ENCODE peak calls at places on chromosomes 6 and 20, in five cellular contexts. S is H1, J is NT2/D1, C is GM12878, V is HepG2. D is an unnamed sample.

GRCh38 chr6:159422041-159422984 is 253.1 kb downstream of the FNDC1 start:
- DNase-seq in S (no peak), J (no peak), C (no peak), V (no peak), D (no peak)

GRCh38 chr20:25252686-25253421 is 5.0 kb downstream of the PYGB start:
- DNase-seq in S (peak; percentile 30), J (no peak), C (no peak), V (no peak), D (no peak)

GRCh38 chr6:31740397-31741223 is 805 bp downstream of the MSH5 start:
- DNase-seq in S (no peak), J (no peak), C (no peak), V (no peak), D (peak; percentile 49)

GRCh38 chr6:29955783-29956182 is 13.5 kb downstream of the HLA-A start:
- DNase-seq in S (no peak), J (no peak), C (no peak), V (no peak), D (no peak)

GRCh38 chr6:25359891-25360290 is 80.7 kb downstream of the CARMIL1 start:
- DNase-seq in S (no peak), J (no peak), C (no peak), V (no peak), D (no peak)

GRCh38 chr6:117681321-117681720 is 6.1 kb downstream of the NUS1 start:
- DNase-seq in S (no peak), J (no peak), C (no peak), V (no peak), D (no peak)

GRCh38 chr6:164109770-164110140 is 695.2 kb downstream of the QKI start:
- DNase-seq in S (peak; percentile 61), J (no peak), C (no peak), V (no peak), D (peak; percentile 57)

GRCh38 chr6:107107791-107108190 is 7.5 kb downstream of the BEND3 start:
- DNase-seq in S (no peak), J (no peak), C (no peak), V (no peak), D (no peak)

GRCh38 chr6:164035912-164036485 is 621.5 kb downstream of the QKI start:
- DNase-seq in S (no peak), J (no peak), C (no peak), V (no peak), D (no peak)

GRCh38 chr6:12422848-12423247 is 132.7 kb downstream of the EDN1 start:
- DNase-seq in S (no peak), J (no peak), C (no peak), V (no peak), D (no peak)

GRCh38 chr20:56400001-56400640 is 7.7 kb downstream of the CSTF1 start:
- DNase-seq in S (peak; percentile 55), J (peak; percentile 56), C (peak; percentile 31), V (peak; percentile 76), D (peak; percentile 53)

GRCh38 chr20:50799176-50799889 is 4.5 kb downstream of the BCAS4 start:
- DNase-seq in S (no peak), J (no peak), C (no peak), V (no peak), D (no peak)

GRCh38 chr6:162856885-162857284 is 129.1 kb downstream of the PACRG start:
- DNase-seq in S (no peak), J (peak; percentile 83), C (no peak), V (peak; percentile 64), D (peak; percentile 65)

GRCh38 chr6:4155848-4156466 is 20.6 kb upstream of the ECI2 start:
- DNase-seq in S (peak; percentile 82), J (peak; percentile 70), C (no peak), V (peak; percentile 84), D (peak; percentile 81)

GRCh38 chr20:59770851-59771250 is 162.6 kb downstream of the SYCP2 start:
- DNase-seq in S (no peak), J (no peak), C (no peak), V (no peak), D (no peak)

GRCh38 chr6:116691154-116691553 is 10.1 kb downstream of the KPNA5 start:
- DNase-seq in S (no peak), J (no peak), C (no peak), V (no peak), D (no peak)

GRCh38 chr6:147166360-147166944 is 37.8 kb upstream of the STXBP5 start:
- DNase-seq in S (no peak), J (no peak), C (no peak), V (no peak), D (peak; percentile 15)

GRCh38 chr20:61558726-61559125 is 306.7 kb downstream of the CDH4 start:
- DNase-seq in S (no peak), J (no peak), C (no peak), V (no peak), D (no peak)

GRCh38 chr6:28105286-28105685 is 19.1 kb upstream of the ZSCAN16 start:
- DNase-seq in S (no peak), J (no peak), C (no peak), V (no peak), D (peak; percentile 26)

GRCh38 chr6:24897186-24897585 is 38.6 kb downstream of the RIPOR2 start:
- DNase-seq in S (no peak), J (no peak), C (no peak), V (no peak), D (no peak)

GRCh38 chr6:30441171-30441570 is 48.1 kb upstream of the HLA-E start:
- DNase-seq in S (no peak), J (no peak), C (no peak), V (no peak), D (no peak)

GRCh38 chr6:127483399-127484055 is 24.3 kb upstream of the KIAA0408 start:
- DNase-seq in S (peak; percentile 49), J (peak; percentile 68), C (no peak), V (no peak), D (no peak)

GRCh38 chr20:38725959-38726848 is 1.9 kb downstream of the SLC32A1 start:
- DNase-seq in S (peak; percentile 92), J (peak; percentile 78), C (no peak), V (peak; percentile 75), D (no peak)

GRCh38 chr6:105753184-105754097 is 332.7 kb upstream of the PRDM1 start:
- DNase-seq in S (no peak), J (peak; percentile 22), C (no peak), V (no peak), D (no peak)

GRCh38 chr6:69416739-69417138 is 380.1 kb downstream of the LMBRD1 start:
- DNase-seq in S (no peak), J (no peak), C (no peak), V (no peak), D (no peak)

DNA sequence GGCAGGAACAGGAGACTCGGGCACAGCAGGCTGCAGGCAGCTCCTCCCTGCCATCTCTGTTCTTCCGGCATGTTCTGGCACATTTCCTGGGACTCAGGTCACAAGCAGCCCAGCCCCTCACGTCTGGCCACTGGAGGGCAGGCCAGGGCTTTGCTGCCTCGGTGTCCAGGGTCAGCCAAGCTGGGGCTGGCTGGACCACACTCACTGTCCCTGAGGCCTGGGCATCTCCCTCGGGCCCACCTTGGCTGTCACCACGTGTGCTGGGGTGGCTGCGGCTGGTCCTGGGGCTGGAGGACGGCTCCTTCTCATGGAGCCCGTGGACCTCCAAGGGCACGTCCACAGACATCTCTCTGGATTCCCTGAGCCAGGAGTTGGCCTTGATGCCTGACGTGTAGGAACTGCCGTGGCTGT is 18.5 kb downstream of the FRMD1 start:
- DNase-seq in S (no peak), J (peak; percentile 13), C (no peak), V (peak; percentile 64), D (peak; percentile 48)
- TF ChIP-seq SUZ12 in S (no peak), J (no peak), C (no peak), V (no peak), D (no peak)

GRCh38 chr6:21887301-21888185 is 294.0 kb downstream of the SOX4 start:
- DNase-seq in S (no peak), J (no peak), C (no peak), V (peak; percentile 7), D (no peak)

GRCh38 chr6:21886601-21887091 is 293.1 kb downstream of the SOX4 start:
- DNase-seq in S (no peak), J (no peak), C (no peak), V (no peak), D (no peak)

GRCh38 chr6:21883929-21884328 is 290.4 kb downstream of the SOX4 start:
- DNase-seq in S (no peak), J (no peak), C (no peak), V (no peak), D (no peak)

GRCh38 chr6:21885101-21885500 is 291.6 kb downstream of the SOX4 start:
- DNase-seq in S (no peak), J (no peak), C (no peak), V (no peak), D (no peak)

DNA sequence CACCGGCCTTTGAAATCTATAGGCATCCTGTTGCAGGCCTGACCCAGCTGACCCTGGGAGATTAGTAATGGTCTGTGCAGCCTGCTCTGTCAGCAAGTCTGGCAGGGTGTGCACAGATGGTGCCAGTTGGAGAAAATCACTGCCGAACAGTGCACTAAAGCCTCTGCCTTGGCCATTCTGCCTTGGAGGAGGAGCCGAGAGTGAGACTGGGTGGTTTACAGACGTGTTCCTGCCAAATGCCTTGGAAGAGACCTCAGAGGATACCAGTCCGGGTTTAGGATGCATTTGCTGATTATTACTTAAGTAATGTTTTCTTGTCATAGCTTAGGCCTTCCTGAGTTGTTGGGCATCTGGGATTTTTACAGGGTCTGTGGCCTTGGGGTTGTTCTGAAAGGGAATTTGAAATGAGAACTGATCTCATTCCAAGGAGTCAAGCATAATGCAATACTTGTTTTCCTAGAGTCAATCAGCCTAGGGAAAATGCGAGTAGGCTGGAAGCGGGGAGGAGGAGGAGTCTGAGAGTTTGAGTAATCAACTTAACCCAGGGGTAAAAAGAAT is 292.1 kb downstream of the SOX4 start:
- DNase-seq in S (no peak), J (no peak), C (no peak), V (no peak), D (no peak)
- TF ChIP-seq SUZ12 in S (no peak), J (no peak), C (no peak), V (no peak), D (no peak)

DNA sequence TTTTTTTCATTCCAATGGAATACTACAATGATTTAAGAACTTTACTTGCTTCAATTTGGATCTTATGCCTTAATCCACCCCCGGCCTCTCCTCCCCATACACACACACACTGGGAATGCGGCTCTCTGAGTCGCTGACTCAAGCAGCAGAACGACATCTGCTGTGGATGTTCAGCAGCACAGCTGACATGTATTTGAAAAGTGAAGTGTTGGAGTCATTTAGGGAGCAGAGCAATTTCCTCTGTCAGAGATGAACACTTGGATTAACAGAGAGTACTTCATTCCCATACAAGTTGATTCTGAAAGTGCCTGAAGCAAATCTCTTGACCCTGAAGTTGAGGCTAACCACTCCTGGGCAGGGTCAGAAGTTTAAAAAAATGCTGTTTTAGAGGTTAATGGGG is 27.9 kb upstream of the LAMA4 start:
- DNase-seq in S (no peak), J (peak; percentile 16), C (no peak), V (no peak), D (peak; percentile 65)
- TF ChIP-seq SUZ12 in S (no peak), J (no peak), C (no peak), V (no peak), D (no peak)

GRCh38 chr20:6705106-6705766 is 62.2 kb upstream of the BMP2 start:
- DNase-seq in S (no peak), J (no peak), C (no peak), V (no peak), D (no peak)

GRCh38 chr20:6709865-6710595 is 57.5 kb upstream of the BMP2 start:
- DNase-seq in S (no peak), J (no peak), C (no peak), V (peak; percentile 24), D (no peak)

GRCh38 chr20:6707231-6707870 is 60.1 kb upstream of the BMP2 start:
- DNase-seq in S (no peak), J (no peak), C (no peak), V (no peak), D (no peak)

GRCh38 chr20:6705920-6706500 is 61.5 kb upstream of the BMP2 start:
- DNase-seq in S (no peak), J (no peak), C (no peak), V (no peak), D (no peak)

GRCh38 chr20:6708010-6708409 is 59.5 kb upstream of the BMP2 start:
- DNase-seq in S (no peak), J (peak; percentile 16), C (no peak), V (no peak), D (no peak)
- TF ChIP-seq SUZ12 in S (no peak), J (no peak), C (no peak), V (no peak), D (no peak)